ENCODE peak calls at places on chromosomes 4 and X, in five cellular contexts. One of them, this sample, is unnamed.

GRCh38 chrX:16466640-16467432 is 183.1 kb upstream of the S100G start:
- DNase-seq in tibial artery: no peak
- DNase-seq in H9: no peak
- DNase-seq in nephron progenitor cell: no peak
- DNase-seq in ascending aorta: no peak
- DNase-seq in this sample: no peak

GRCh38 chrX:40144576-40144975 is 46.8 kb upstream of the BCOR start:
- DNase-seq in tibial artery: no peak
- DNase-seq in H9: peak; percentile 63
- DNase-seq in nephron progenitor cell: no peak
- DNase-seq in ascending aorta: no peak
- DNase-seq in this sample: no peak

GRCh38 chr4:110108470-110108869 is 89.9 kb downstream of the ELOVL6 start:
- DNase-seq in tibial artery: no peak
- DNase-seq in H9: no peak
- DNase-seq in nephron progenitor cell: no peak
- DNase-seq in ascending aorta: no peak
- DNase-seq in this sample: peak; percentile 65

GRCh38 chrX:107827137-107827831 is 1.6 kb downstream of the MID2 start:
- DNase-seq in tibial artery: no peak
- DNase-seq in H9: no peak
- DNase-seq in nephron progenitor cell: no peak
- DNase-seq in ascending aorta: no peak
- DNase-seq in this sample: no peak

GRCh38 chrX:80216086-80216485 is 201.5 kb downstream of the TBX22 start:
- DNase-seq in tibial artery: no peak
- DNase-seq in H9: no peak
- DNase-seq in nephron progenitor cell: no peak
- DNase-seq in ascending aorta: no peak
- DNase-seq in this sample: no peak

GRCh38 chr4:46329118-46329976 is 60.6 kb downstream of the GABRA2 start:
- DNase-seq in tibial artery: no peak
- DNase-seq in H9: peak; percentile 46
- DNase-seq in nephron progenitor cell: peak; percentile 34
- DNase-seq in ascending aorta: no peak
- DNase-seq in this sample: peak; percentile 39

GRCh38 chrX:7045238-7045955 is 102.1 kb upstream of the STS start:
- DNase-seq in tibial artery: no peak
- DNase-seq in H9: no peak
- DNase-seq in nephron progenitor cell: no peak
- DNase-seq in ascending aorta: no peak
- DNase-seq in this sample: no peak

GRCh38 chrX:134604701-134605271 is 53.5 kb downstream of the PLAC1 start:
- DNase-seq in tibial artery: no peak
- DNase-seq in H9: no peak
- DNase-seq in nephron progenitor cell: no peak
- DNase-seq in ascending aorta: no peak
- DNase-seq in this sample: no peak

GRCh38 chr4:40829586-40829985 is 79.8 kb downstream of the NSUN7 start:
- DNase-seq in tibial artery: no peak
- DNase-seq in H9: no peak
- DNase-seq in nephron progenitor cell: no peak
- DNase-seq in ascending aorta: no peak
- DNase-seq in this sample: no peak

GRCh38 chr4:68180858-68181531 is 51.3 kb upstream of the TMPRSS11F start:
- DNase-seq in tibial artery: no peak
- DNase-seq in H9: no peak
- DNase-seq in nephron progenitor cell: no peak
- DNase-seq in ascending aorta: no peak
- DNase-seq in this sample: no peak

GRCh38 chrX:13110427-13111324 is 66.3 kb upstream of the FAM9C start:
- DNase-seq in tibial artery: peak; percentile 57
- DNase-seq in H9: no peak
- DNase-seq in nephron progenitor cell: no peak
- DNase-seq in ascending aorta: no peak
- DNase-seq in this sample: no peak

GRCh38 chrX:81414630-81415029 is 212.7 kb downstream of the SH3BGRL start:
- DNase-seq in tibial artery: no peak
- DNase-seq in H9: no peak
- DNase-seq in nephron progenitor cell: no peak
- DNase-seq in ascending aorta: no peak
- DNase-seq in this sample: no peak

GRCh38 chr4:53497446-53498069 is 93.7 kb downstream of the LNX1 start:
- DNase-seq in tibial artery: peak; percentile 71
- DNase-seq in H9: no peak
- DNase-seq in nephron progenitor cell: no peak
- DNase-seq in ascending aorta: no peak
- DNase-seq in this sample: no peak

GRCh38 chr4:38275331-38275821 is 315.2 kb downstream of the PTTG2 start:
- DNase-seq in tibial artery: no peak
- DNase-seq in H9: no peak
- DNase-seq in nephron progenitor cell: peak; percentile 32
- DNase-seq in ascending aorta: no peak
- DNase-seq in this sample: no peak

GRCh38 chr4:168318266-168318895 is at the start of gene DDX60:
- DNase-seq in tibial artery: peak; percentile 55
- DNase-seq in H9: peak; percentile 71
- DNase-seq in nephron progenitor cell: peak; percentile 69
- DNase-seq in ascending aorta: peak; percentile 18
- DNase-seq in this sample: peak; percentile 88

GRCh38 chrX:28550331-28550872 is 36.8 kb upstream of the IL1RAPL1 start:
- DNase-seq in tibial artery: no peak
- DNase-seq in H9: no peak
- DNase-seq in nephron progenitor cell: no peak
- DNase-seq in ascending aorta: no peak
- DNase-seq in this sample: no peak

GRCh38 chr4:35934370-35934981 is 309.8 kb downstream of the ARAP2 start:
- DNase-seq in tibial artery: no peak
- DNase-seq in H9: no peak
- DNase-seq in nephron progenitor cell: peak; percentile 4
- DNase-seq in ascending aorta: no peak
- DNase-seq in this sample: peak; percentile 32

GRCh38 chrX:129653985-129654651 is 638 bp downstream of the APLN start:
- DNase-seq in tibial artery: no peak
- DNase-seq in H9: no peak
- DNase-seq in nephron progenitor cell: peak; percentile 16
- DNase-seq in ascending aorta: no peak
- DNase-seq in this sample: peak; percentile 16

GRCh38 chrX:57906790-57907189 is 3.5 kb downstream of the ZXDA start:
- DNase-seq in tibial artery: no peak
- DNase-seq in H9: no peak
- DNase-seq in nephron progenitor cell: no peak
- DNase-seq in ascending aorta: no peak
- DNase-seq in this sample: no peak

GRCh38 chr4:41110050-41110449 is 104.3 kb downstream of the APBB2 start:
- DNase-seq in tibial artery: no peak
- DNase-seq in H9: no peak
- DNase-seq in nephron progenitor cell: no peak
- DNase-seq in ascending aorta: no peak
- DNase-seq in this sample: no peak

GRCh38 chrX:41677661-41678060 is 11.1 kb upstream of the GPR34 start:
- DNase-seq in tibial artery: no peak
- DNase-seq in H9: no peak
- DNase-seq in nephron progenitor cell: no peak
- DNase-seq in ascending aorta: no peak
- DNase-seq in this sample: no peak

GRCh38 chrX:11579856-11580595 is 85.7 kb downstream of the ARHGAP6 start:
- DNase-seq in tibial artery: no peak
- DNase-seq in H9: no peak
- DNase-seq in nephron progenitor cell: peak; percentile 3
- DNase-seq in ascending aorta: no peak
- DNase-seq in this sample: peak; percentile 70

GRCh38 chr4:77493829-77494551 is 111.6 kb upstream of the CXCL13 start:
- DNase-seq in tibial artery: no peak
- DNase-seq in H9: no peak
- DNase-seq in nephron progenitor cell: no peak
- DNase-seq in ascending aorta: no peak
- DNase-seq in this sample: peak; percentile 10

GRCh38 chr4:72817012-72817411 is 248.0 kb upstream of the ADAMTS3 start:
- DNase-seq in tibial artery: no peak
- DNase-seq in H9: no peak
- DNase-seq in nephron progenitor cell: no peak
- DNase-seq in ascending aorta: no peak
- DNase-seq in this sample: no peak
- TF ChIP-seq CTCF in tibial artery: no peak
- TF ChIP-seq CTCF in H9: no peak
- TF ChIP-seq CTCF in nephron progenitor cell: no peak
- TF ChIP-seq CTCF in ascending aorta: no peak
- TF ChIP-seq CTCF in this sample: no peak

DNA sequence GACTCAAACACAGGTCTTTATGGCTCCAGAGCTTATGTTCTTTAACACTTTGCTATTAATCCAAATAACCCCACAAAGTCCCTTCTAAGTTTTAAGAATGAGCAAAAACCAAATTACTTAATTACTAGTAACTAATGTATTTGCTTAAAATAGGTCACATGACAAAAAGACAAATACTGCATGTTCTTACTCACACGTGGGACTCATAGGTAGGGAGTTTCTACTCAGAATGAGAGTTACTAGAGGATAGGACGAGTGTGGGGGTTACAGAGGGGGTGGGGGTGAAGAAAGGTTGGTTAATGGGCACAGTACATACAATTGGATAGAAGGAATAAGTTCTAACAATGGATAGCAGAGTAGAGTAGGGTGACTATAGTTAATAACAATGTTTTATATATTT is 5.8 kb downstream of the RPS6KA3 start:
- DNase-seq in tibial artery: no peak
- DNase-seq in H9: no peak
- DNase-seq in nephron progenitor cell: no peak
- DNase-seq in ascending aorta: no peak
- DNase-seq in this sample: no peak
- TF ChIP-seq CTCF in tibial artery: no peak
- TF ChIP-seq CTCF in H9: no peak
- TF ChIP-seq CTCF in nephron progenitor cell: no peak
- TF ChIP-seq CTCF in ascending aorta: no peak
- TF ChIP-seq CTCF in this sample: no peak

GRCh38 chr4:56127698-56128097 is 179.0 kb downstream of the CEP135 start:
- DNase-seq in tibial artery: no peak
- DNase-seq in H9: no peak
- DNase-seq in nephron progenitor cell: no peak
- DNase-seq in ascending aorta: no peak
- DNase-seq in this sample: no peak

GRCh38 chr4:56128231-56128630 is 179.5 kb downstream of the CEP135 start:
- DNase-seq in tibial artery: no peak
- DNase-seq in H9: no peak
- DNase-seq in nephron progenitor cell: no peak
- DNase-seq in ascending aorta: no peak
- DNase-seq in this sample: no peak

GRCh38 chr4:56132835-56133234 is 184.1 kb downstream of the CEP135 start:
- DNase-seq in tibial artery: no peak
- DNase-seq in H9: no peak
- DNase-seq in nephron progenitor cell: no peak
- DNase-seq in ascending aorta: no peak
- DNase-seq in this sample: no peak

GRCh38 chr4:56130609-56131150 is 181.9 kb downstream of the CEP135 start:
- DNase-seq in tibial artery: no peak
- DNase-seq in H9: no peak
- DNase-seq in nephron progenitor cell: no peak
- DNase-seq in ascending aorta: no peak
- DNase-seq in this sample: no peak

DNA sequence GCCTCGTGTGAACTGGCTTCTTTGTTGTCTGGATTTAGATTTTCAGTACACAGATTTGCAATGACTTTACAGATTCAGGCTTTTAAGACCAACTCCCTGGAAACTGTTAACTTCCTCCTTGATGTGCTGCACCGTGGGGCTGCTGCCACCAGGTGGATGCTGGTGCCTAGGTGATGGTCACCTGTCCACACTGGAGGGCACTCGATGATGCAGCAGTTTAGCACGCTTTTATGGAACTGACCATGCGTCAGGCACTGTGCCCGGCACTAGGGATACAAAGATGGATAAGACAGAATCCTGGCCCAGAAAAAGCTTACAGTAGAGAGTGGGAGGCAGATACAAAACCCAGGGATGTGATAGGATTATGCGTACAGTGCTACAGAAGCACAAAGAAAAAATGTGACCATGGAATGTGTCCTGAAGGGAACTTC is 180.7 kb downstream of the CEP135 start:
- DNase-seq in tibial artery: no peak
- DNase-seq in H9: peak; percentile 77
- DNase-seq in nephron progenitor cell: no peak
- DNase-seq in ascending aorta: no peak
- DNase-seq in this sample: peak; percentile 40
- TF ChIP-seq CTCF in tibial artery: no peak
- TF ChIP-seq CTCF in H9: peak; percentile 76
- TF ChIP-seq CTCF in nephron progenitor cell: peak; percentile 7
- TF ChIP-seq CTCF in ascending aorta: no peak
- TF ChIP-seq CTCF in this sample: peak; percentile 54

DNA sequence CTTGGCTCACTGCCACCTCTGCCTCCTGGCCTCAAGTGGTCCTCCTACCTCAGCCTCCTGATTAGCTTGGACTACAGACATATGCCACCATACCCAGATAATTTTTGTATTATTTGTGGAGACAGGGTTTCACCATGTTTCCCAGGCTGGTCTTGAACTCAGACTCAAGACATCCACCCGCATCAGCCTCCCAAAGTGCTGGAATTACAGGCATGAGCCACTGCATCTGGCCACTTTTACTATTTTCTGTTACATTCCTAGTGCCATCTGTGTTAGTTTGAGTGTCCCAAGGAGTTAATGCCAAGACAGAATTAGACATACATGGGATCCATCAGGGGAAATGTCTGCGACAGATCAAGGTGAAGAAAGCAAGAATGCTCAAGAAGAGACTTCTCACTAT is 288.2 kb upstream of the CTSO start:
- DNase-seq in tibial artery: no peak
- DNase-seq in H9: no peak
- DNase-seq in nephron progenitor cell: no peak
- DNase-seq in ascending aorta: no peak
- DNase-seq in this sample: no peak
- TF ChIP-seq CTCF in tibial artery: no peak
- TF ChIP-seq CTCF in H9: no peak
- TF ChIP-seq CTCF in nephron progenitor cell: no peak
- TF ChIP-seq CTCF in ascending aorta: no peak
- TF ChIP-seq CTCF in this sample: no peak

GRCh38 chrX:152821145-152821765 is 9.3 kb downstream of the CETN2 start:
- DNase-seq in tibial artery: no peak
- DNase-seq in H9: peak; percentile 50
- DNase-seq in nephron progenitor cell: peak; percentile 55
- DNase-seq in ascending aorta: no peak
- DNase-seq in this sample: peak; percentile 23
- TF ChIP-seq CTCF in tibial artery: no peak
- TF ChIP-seq CTCF in H9: peak; percentile 69
- TF ChIP-seq CTCF in nephron progenitor cell: peak; percentile 50
- TF ChIP-seq CTCF in ascending aorta: no peak
- TF ChIP-seq CTCF in this sample: peak; percentile 52

This sample was measured in GM12865.